ENCODE peak calls at places on chromosome 19, in four cellular contexts. A is HepG2, H is SK-N-SH, I is K562. Z is an unnamed sample. For H3K4me1, the result is how much of the 10 kb centered on the place peaks cover.

GRCh38 chr19:18867199-18867598 is 28.8 kb downstream of the CERS1 start:
- DNase-seq in I (no peak), A (no peak), H (no peak), Z (no peak)

GRCh38 chr19:2603320-2603719 is 99.2 kb downstream of the GNG7 start:
- DNase-seq in A (no peak), H (no peak), I (no peak), Z (peak)

GRCh38 chr19:40982594-40983101 is 8.4 kb upstream of the CYP2B6 start:
- DNase-seq in A (no peak), I (no peak), H (no peak), Z (peak)

GRCh38 chr19:46732966-46733692 is 12.7 kb upstream of the FKRP start:
- DNase-seq in I (no peak), H (no peak), A (no peak), Z (no peak)

GRCh38 chr19:33988601-33989000 is 183.7 kb upstream of the LSM14A start:
- DNase-seq in A (no peak), H (no peak), I (no peak), Z (no peak)

GRCh38 chr19:10503002-10503789 is at the start of gene KEAP1:
- DNase-seq in H (peak), A (peak), I (peak), Z (no peak)

GRCh38 chr19:532578-533484 is 1.3 kb downstream of the CDC34 start:
- DNase-seq in A (peak), I (peak), H (peak), Z (peak)

GRCh38 chr19:9801976-9802375 is 16.9 kb downstream of the FBXL12 start:
- DNase-seq in H (peak), A (no peak), I (no peak), Z (no peak)

GRCh38 chr19:55478364-55478763 is 1.9 kb downstream of the ZNF628 start:
- DNase-seq in I (no peak), A (no peak), H (no peak), Z (no peak)

GRCh38 chr19:46383171-46383815 is 30.1 kb downstream of the CCDC8 start:
- DNase-seq in I (no peak), H (no peak), A (no peak), Z (no peak)

GRCh38 chr19:39568604-39569003 is 28.6 kb upstream of the EID2 start:
- DNase-seq in A (peak), I (no peak), H (no peak), Z (no peak)
- TF ChIP-seq YY1 in A (no peak), I (no peak), H (no peak), Z (no peak)

GRCh38 chr19:4164262-4164661 is 10.8 kb downstream of the CREB3L3 start:
- DNase-seq in A (no peak), H (no peak), I (no peak), Z (no peak)
- H3K4me1 ChIP-seq in A (under half), H (under half), I (under half), Z (under half)

DNA sequence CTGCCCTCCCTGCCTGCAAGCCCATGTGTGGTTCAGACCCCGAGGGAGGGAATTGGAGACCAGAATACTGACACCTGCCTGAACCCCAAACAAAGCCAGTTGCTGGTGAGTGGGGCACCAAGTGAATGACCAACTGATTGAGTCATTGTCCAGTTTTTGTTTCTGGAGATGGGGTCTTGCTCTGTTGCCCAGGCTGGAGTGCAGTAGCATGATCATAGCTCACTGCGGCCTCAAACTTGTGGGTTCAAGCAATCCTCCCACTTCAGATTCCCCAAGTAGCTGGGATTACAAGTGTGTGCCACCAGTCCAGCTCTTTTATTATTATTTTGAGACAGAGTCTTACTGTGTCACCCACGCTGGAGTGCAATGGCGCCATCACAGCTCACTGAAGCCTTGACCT is 4.0 kb downstream of the CCL25 start:
- DNase-seq in H (no peak), A (no peak), I (no peak), Z (no peak)
- H3K9ac ChIP-seq in H (no peak), A (no peak), I (no peak), Z (no peak)

GRCh38 chr19:37979547-37980082 is 72.6 kb downstream of the SIPA1L3 start:
- DNase-seq in H (peak), A (peak), I (no peak), Z (no peak)

GRCh38 chr19:37977391-37977790 is 70.4 kb downstream of the SIPA1L3 start:
- DNase-seq in H (no peak), I (no peak), A (no peak), Z (no peak)

GRCh38 chr19:37980419-37980975 is 73.5 kb downstream of the SIPA1L3 start:
- DNase-seq in I (no peak), A (no peak), H (no peak), Z (no peak)

GRCh38 chr19:37975596-37976515 is 68.8 kb downstream of the SIPA1L3 start:
- DNase-seq in I (no peak), H (no peak), A (no peak), Z (no peak)

GRCh38 chr19:37977992-37978391 is 71.0 kb downstream of the SIPA1L3 start:
- DNase-seq in H (no peak), I (no peak), A (no peak), Z (no peak)
- TF ChIP-seq YY1 in H (no peak), I (no peak), A (no peak), Z (no peak)

Z was measured in NT2/D1.